ENCODE peak calls at places on chromosome 1, in eight cellular contexts. One of them, this sample, is unnamed.

GRCh38 chr1:7120863-7121621 is 335.8 kb downstream of the CAMTA1 start:
- DNase-seq in AML-193: peak
- DNase-seq in suprapubic skin: peak
- DNase-seq in activated T-cell treated with anti-CD3 and anti-CD28 coated beads for 48 hours: no peak
- DNase-seq in dorsolateral prefrontal cortex: peak
- DNase-seq in stimulated activated CD4-positive, alpha-beta T cell treated with anti-CD3 and anti-CD28 coated beads, TNF-alpha, amount 100 ng/mL, for 4 hours: no peak
- DNase-seq in nucleus accumbens: no peak
- DNase-seq in aorta: no peak
- DNase-seq in this sample: no peak

GRCh38 chr1:18929686-18930085 is 26.8 kb downstream of the IFFO2 start:
- DNase-seq in stimulated activated CD4-positive, alpha-beta T cell treated with anti-CD3 and anti-CD28 coated beads, TNF-alpha, amount 100 ng/mL, for 4 hours: no peak
- DNase-seq in activated T-cell treated with anti-CD3 and anti-CD28 coated beads for 48 hours: no peak
- DNase-seq in suprapubic skin: no peak
- DNase-seq in aorta: no peak
- DNase-seq in dorsolateral prefrontal cortex: no peak
- DNase-seq in AML-193: no peak
- DNase-seq in nucleus accumbens: no peak
- DNase-seq in this sample: no peak

GRCh38 chr1:46735708-46736324 is 16.9 kb upstream of the EFCAB14 start:
- DNase-seq in activated T-cell treated with anti-CD3 and anti-CD28 coated beads for 48 hours: no peak
- DNase-seq in nucleus accumbens: no peak
- DNase-seq in suprapubic skin: no peak
- DNase-seq in stimulated activated CD4-positive, alpha-beta T cell treated with anti-CD3 and anti-CD28 coated beads, TNF-alpha, amount 100 ng/mL, for 4 hours: no peak
- DNase-seq in aorta: no peak
- DNase-seq in dorsolateral prefrontal cortex: no peak
- DNase-seq in AML-193: peak
- DNase-seq in this sample: no peak

GRCh38 chr1:202165267-202165941 is 5.0 kb upstream of the PTPN7 start:
- DNase-seq in AML-193: no peak
- DNase-seq in nucleus accumbens: no peak
- DNase-seq in activated T-cell treated with anti-CD3 and anti-CD28 coated beads for 48 hours: peak
- DNase-seq in aorta: no peak
- DNase-seq in suprapubic skin: no peak
- DNase-seq in stimulated activated CD4-positive, alpha-beta T cell treated with anti-CD3 and anti-CD28 coated beads, TNF-alpha, amount 100 ng/mL, for 4 hours: peak
- DNase-seq in dorsolateral prefrontal cortex: no peak
- DNase-seq in this sample: no peak

GRCh38 chr1:229572286-229572685 is 13.8 kb upstream of the ABCB10 start:
- DNase-seq in dorsolateral prefrontal cortex: no peak
- DNase-seq in suprapubic skin: no peak
- DNase-seq in activated T-cell treated with anti-CD3 and anti-CD28 coated beads for 48 hours: no peak
- DNase-seq in AML-193: peak
- DNase-seq in stimulated activated CD4-positive, alpha-beta T cell treated with anti-CD3 and anti-CD28 coated beads, TNF-alpha, amount 100 ng/mL, for 4 hours: no peak
- DNase-seq in aorta: no peak
- DNase-seq in nucleus accumbens: no peak
- DNase-seq in this sample: no peak

GRCh38 chr1:155004352-155005075 is 1.9 kb downstream of the ZBTB7B start:
- DNase-seq in nucleus accumbens: no peak
- DNase-seq in aorta: no peak
- DNase-seq in stimulated activated CD4-positive, alpha-beta T cell treated with anti-CD3 and anti-CD28 coated beads, TNF-alpha, amount 100 ng/mL, for 4 hours: no peak
- DNase-seq in suprapubic skin: no peak
- DNase-seq in dorsolateral prefrontal cortex: no peak
- DNase-seq in activated T-cell treated with anti-CD3 and anti-CD28 coated beads for 48 hours: no peak
- DNase-seq in AML-193: no peak
- DNase-seq in this sample: no peak

GRCh38 chr1:234675561-234675960 is 65.6 kb upstream of the IRF2BP2 start:
- DNase-seq in dorsolateral prefrontal cortex: no peak
- DNase-seq in AML-193: no peak
- DNase-seq in nucleus accumbens: no peak
- DNase-seq in suprapubic skin: no peak
- DNase-seq in stimulated activated CD4-positive, alpha-beta T cell treated with anti-CD3 and anti-CD28 coated beads, TNF-alpha, amount 100 ng/mL, for 4 hours: no peak
- DNase-seq in aorta: no peak
- DNase-seq in activated T-cell treated with anti-CD3 and anti-CD28 coated beads for 48 hours: no peak
- DNase-seq in this sample: no peak

GRCh38 chr1:41475346-41475745 is 9.1 kb downstream of the EDN2 start:
- DNase-seq in suprapubic skin: no peak
- DNase-seq in nucleus accumbens: no peak
- DNase-seq in aorta: peak
- DNase-seq in activated T-cell treated with anti-CD3 and anti-CD28 coated beads for 48 hours: no peak
- DNase-seq in stimulated activated CD4-positive, alpha-beta T cell treated with anti-CD3 and anti-CD28 coated beads, TNF-alpha, amount 100 ng/mL, for 4 hours: no peak
- DNase-seq in dorsolateral prefrontal cortex: no peak
- DNase-seq in AML-193: no peak
- DNase-seq in this sample: no peak

GRCh38 chr1:153032677-153033308 is 1.8 kb downstream of the SPRR1B start:
- DNase-seq in dorsolateral prefrontal cortex: no peak
- DNase-seq in suprapubic skin: no peak
- DNase-seq in AML-193: no peak
- DNase-seq in activated T-cell treated with anti-CD3 and anti-CD28 coated beads for 48 hours: no peak
- DNase-seq in stimulated activated CD4-positive, alpha-beta T cell treated with anti-CD3 and anti-CD28 coated beads, TNF-alpha, amount 100 ng/mL, for 4 hours: no peak
- DNase-seq in aorta: no peak
- DNase-seq in nucleus accumbens: no peak
- DNase-seq in this sample: peak

GRCh38 chr1:27086026-27086425 is 68.9 kb downstream of the SLC9A1 start:
- DNase-seq in activated T-cell treated with anti-CD3 and anti-CD28 coated beads for 48 hours: no peak
- DNase-seq in suprapubic skin: no peak
- DNase-seq in aorta: no peak
- DNase-seq in dorsolateral prefrontal cortex: no peak
- DNase-seq in nucleus accumbens: no peak
- DNase-seq in stimulated activated CD4-positive, alpha-beta T cell treated with anti-CD3 and anti-CD28 coated beads, TNF-alpha, amount 100 ng/mL, for 4 hours: no peak
- DNase-seq in AML-193: no peak
- DNase-seq in this sample: no peak

GRCh38 chr1:93768380-93768863 is 86.8 kb upstream of the BCAR3 start:
- DNase-seq in AML-193: no peak
- DNase-seq in nucleus accumbens: no peak
- DNase-seq in dorsolateral prefrontal cortex: no peak
- DNase-seq in stimulated activated CD4-positive, alpha-beta T cell treated with anti-CD3 and anti-CD28 coated beads, TNF-alpha, amount 100 ng/mL, for 4 hours: no peak
- DNase-seq in suprapubic skin: no peak
- DNase-seq in aorta: no peak
- DNase-seq in activated T-cell treated with anti-CD3 and anti-CD28 coated beads for 48 hours: no peak
- DNase-seq in this sample: peak

GRCh38 chr1:27233677-27234053 is 767 bp upstream of the WDTC1 start:
- DNase-seq in aorta: no peak
- DNase-seq in suprapubic skin: no peak
- DNase-seq in nucleus accumbens: no peak
- DNase-seq in AML-193: no peak
- DNase-seq in stimulated activated CD4-positive, alpha-beta T cell treated with anti-CD3 and anti-CD28 coated beads, TNF-alpha, amount 100 ng/mL, for 4 hours: no peak
- DNase-seq in dorsolateral prefrontal cortex: no peak
- DNase-seq in activated T-cell treated with anti-CD3 and anti-CD28 coated beads for 48 hours: peak
- DNase-seq in this sample: no peak

GRCh38 chr1:27141266-27142003 is 13.5 kb downstream of the SLC9A1 start:
- DNase-seq in nucleus accumbens: no peak
- DNase-seq in activated T-cell treated with anti-CD3 and anti-CD28 coated beads for 48 hours: no peak
- DNase-seq in aorta: no peak
- DNase-seq in suprapubic skin: no peak
- DNase-seq in dorsolateral prefrontal cortex: no peak
- DNase-seq in stimulated activated CD4-positive, alpha-beta T cell treated with anti-CD3 and anti-CD28 coated beads, TNF-alpha, amount 100 ng/mL, for 4 hours: no peak
- DNase-seq in AML-193: no peak
- DNase-seq in this sample: no peak

GRCh38 chr1:154801612-154802011 is 68.5 kb downstream of the KCNN3 start:
- DNase-seq in suprapubic skin: no peak
- DNase-seq in dorsolateral prefrontal cortex: no peak
- DNase-seq in stimulated activated CD4-positive, alpha-beta T cell treated with anti-CD3 and anti-CD28 coated beads, TNF-alpha, amount 100 ng/mL, for 4 hours: no peak
- DNase-seq in AML-193: no peak
- DNase-seq in aorta: no peak
- DNase-seq in activated T-cell treated with anti-CD3 and anti-CD28 coated beads for 48 hours: no peak
- DNase-seq in nucleus accumbens: no peak
- DNase-seq in this sample: no peak

GRCh38 chr1:197178998-197179397 is 32.5 kb upstream of the ASPM start:
- DNase-seq in suprapubic skin: no peak
- DNase-seq in stimulated activated CD4-positive, alpha-beta T cell treated with anti-CD3 and anti-CD28 coated beads, TNF-alpha, amount 100 ng/mL, for 4 hours: no peak
- DNase-seq in AML-193: peak
- DNase-seq in activated T-cell treated with anti-CD3 and anti-CD28 coated beads for 48 hours: no peak
- DNase-seq in aorta: no peak
- DNase-seq in dorsolateral prefrontal cortex: no peak
- DNase-seq in nucleus accumbens: no peak
- DNase-seq in this sample: no peak

GRCh38 chr1:204177133-204177532 is 11.0 kb upstream of the REN start:
- DNase-seq in stimulated activated CD4-positive, alpha-beta T cell treated with anti-CD3 and anti-CD28 coated beads, TNF-alpha, amount 100 ng/mL, for 4 hours: no peak
- DNase-seq in suprapubic skin: no peak
- DNase-seq in dorsolateral prefrontal cortex: no peak
- DNase-seq in nucleus accumbens: no peak
- DNase-seq in aorta: no peak
- DNase-seq in activated T-cell treated with anti-CD3 and anti-CD28 coated beads for 48 hours: no peak
- DNase-seq in AML-193: no peak
- DNase-seq in this sample: no peak

GRCh38 chr1:15033264-15033663 is 120.3 kb upstream of the TMEM51 start:
- DNase-seq in suprapubic skin: no peak
- DNase-seq in nucleus accumbens: no peak
- DNase-seq in AML-193: no peak
- DNase-seq in dorsolateral prefrontal cortex: no peak
- DNase-seq in activated T-cell treated with anti-CD3 and anti-CD28 coated beads for 48 hours: no peak
- DNase-seq in stimulated activated CD4-positive, alpha-beta T cell treated with anti-CD3 and anti-CD28 coated beads, TNF-alpha, amount 100 ng/mL, for 4 hours: no peak
- DNase-seq in aorta: no peak
- DNase-seq in this sample: no peak

GRCh38 chr1:201456499-201457309 is 12.3 kb downstream of the PHLDA3 start:
- DNase-seq in activated T-cell treated with anti-CD3 and anti-CD28 coated beads for 48 hours: no peak
- DNase-seq in suprapubic skin: no peak
- DNase-seq in nucleus accumbens: no peak
- DNase-seq in AML-193: no peak
- DNase-seq in dorsolateral prefrontal cortex: no peak
- DNase-seq in stimulated activated CD4-positive, alpha-beta T cell treated with anti-CD3 and anti-CD28 coated beads, TNF-alpha, amount 100 ng/mL, for 4 hours: no peak
- DNase-seq in aorta: peak
- DNase-seq in this sample: no peak

GRCh38 chr1:230333590-230334446 is 92.3 kb downstream of the PGBD5 start:
- DNase-seq in stimulated activated CD4-positive, alpha-beta T cell treated with anti-CD3 and anti-CD28 coated beads, TNF-alpha, amount 100 ng/mL, for 4 hours: no peak
- DNase-seq in activated T-cell treated with anti-CD3 and anti-CD28 coated beads for 48 hours: no peak
- DNase-seq in aorta: peak
- DNase-seq in nucleus accumbens: no peak
- DNase-seq in suprapubic skin: no peak
- DNase-seq in dorsolateral prefrontal cortex: no peak
- DNase-seq in AML-193: no peak
- DNase-seq in this sample: no peak

GRCh38 chr1:82318265-82318664 is 517.5 kb downstream of the ADGRL2 start:
- DNase-seq in suprapubic skin: no peak
- DNase-seq in nucleus accumbens: no peak
- DNase-seq in dorsolateral prefrontal cortex: no peak
- DNase-seq in stimulated activated CD4-positive, alpha-beta T cell treated with anti-CD3 and anti-CD28 coated beads, TNF-alpha, amount 100 ng/mL, for 4 hours: no peak
- DNase-seq in aorta: no peak
- DNase-seq in activated T-cell treated with anti-CD3 and anti-CD28 coated beads for 48 hours: no peak
- DNase-seq in AML-193: no peak
- DNase-seq in this sample: no peak

GRCh38 chr1:48066951-48067350 is 69.8 kb upstream of the TRABD2B start:
- DNase-seq in suprapubic skin: no peak
- DNase-seq in stimulated activated CD4-positive, alpha-beta T cell treated with anti-CD3 and anti-CD28 coated beads, TNF-alpha, amount 100 ng/mL, for 4 hours: no peak
- DNase-seq in nucleus accumbens: no peak
- DNase-seq in AML-193: no peak
- DNase-seq in dorsolateral prefrontal cortex: no peak
- DNase-seq in activated T-cell treated with anti-CD3 and anti-CD28 coated beads for 48 hours: no peak
- DNase-seq in aorta: no peak
- DNase-seq in this sample: no peak

GRCh38 chr1:63730211-63730610 is 43.6 kb upstream of the ROR1 start:
- DNase-seq in stimulated activated CD4-positive, alpha-beta T cell treated with anti-CD3 and anti-CD28 coated beads, TNF-alpha, amount 100 ng/mL, for 4 hours: no peak
- DNase-seq in nucleus accumbens: no peak
- DNase-seq in AML-193: no peak
- DNase-seq in activated T-cell treated with anti-CD3 and anti-CD28 coated beads for 48 hours: no peak
- DNase-seq in aorta: no peak
- DNase-seq in dorsolateral prefrontal cortex: peak
- DNase-seq in suprapubic skin: no peak
- DNase-seq in this sample: no peak

GRCh38 chr1:52670599-52670998 is 27.5 kb downstream of the COA7 start:
- DNase-seq in AML-193: no peak
- DNase-seq in suprapubic skin: no peak
- DNase-seq in aorta: no peak
- DNase-seq in nucleus accumbens: no peak
- DNase-seq in dorsolateral prefrontal cortex: no peak
- DNase-seq in activated T-cell treated with anti-CD3 and anti-CD28 coated beads for 48 hours: no peak
- DNase-seq in stimulated activated CD4-positive, alpha-beta T cell treated with anti-CD3 and anti-CD28 coated beads, TNF-alpha, amount 100 ng/mL, for 4 hours: no peak
- DNase-seq in this sample: no peak

GRCh38 chr1:67545364-67545763 is 115.2 kb upstream of the SERBP1 start:
- DNase-seq in nucleus accumbens: no peak
- DNase-seq in activated T-cell treated with anti-CD3 and anti-CD28 coated beads for 48 hours: no peak
- DNase-seq in stimulated activated CD4-positive, alpha-beta T cell treated with anti-CD3 and anti-CD28 coated beads, TNF-alpha, amount 100 ng/mL, for 4 hours: no peak
- DNase-seq in dorsolateral prefrontal cortex: no peak
- DNase-seq in AML-193: no peak
- DNase-seq in aorta: no peak
- DNase-seq in suprapubic skin: no peak
- DNase-seq in this sample: no peak

GRCh38 chr1:27614625-27615344 is 10.8 kb upstream of the AHDC1 start:
- DNase-seq in dorsolateral prefrontal cortex: no peak
- DNase-seq in activated T-cell treated with anti-CD3 and anti-CD28 coated beads for 48 hours: no peak
- DNase-seq in AML-193: no peak
- DNase-seq in suprapubic skin: no peak
- DNase-seq in aorta: no peak
- DNase-seq in stimulated activated CD4-positive, alpha-beta T cell treated with anti-CD3 and anti-CD28 coated beads, TNF-alpha, amount 100 ng/mL, for 4 hours: no peak
- DNase-seq in nucleus accumbens: no peak
- DNase-seq in this sample: no peak

GRCh38 chr1:154716012-154716411 is 108.0 kb upstream of the ADAR start:
- DNase-seq in dorsolateral prefrontal cortex: no peak
- DNase-seq in aorta: no peak
- DNase-seq in AML-193: peak
- DNase-seq in activated T-cell treated with anti-CD3 and anti-CD28 coated beads for 48 hours: no peak
- DNase-seq in stimulated activated CD4-positive, alpha-beta T cell treated with anti-CD3 and anti-CD28 coated beads, TNF-alpha, amount 100 ng/mL, for 4 hours: no peak
- DNase-seq in nucleus accumbens: no peak
- DNase-seq in suprapubic skin: no peak
- DNase-seq in this sample: no peak

GRCh38 chr1:38015978-38016640 is 3.6 kb downstream of the UTP11 start:
- DNase-seq in dorsolateral prefrontal cortex: no peak
- DNase-seq in nucleus accumbens: no peak
- DNase-seq in suprapubic skin: no peak
- DNase-seq in activated T-cell treated with anti-CD3 and anti-CD28 coated beads for 48 hours: no peak
- DNase-seq in stimulated activated CD4-positive, alpha-beta T cell treated with anti-CD3 and anti-CD28 coated beads, TNF-alpha, amount 100 ng/mL, for 4 hours: no peak
- DNase-seq in AML-193: no peak
- DNase-seq in aorta: peak
- DNase-seq in this sample: no peak

GRCh38 chr1:75548721-75549480 is 62.0 kb downstream of the SLC44A5 start:
- DNase-seq in dorsolateral prefrontal cortex: no peak
- DNase-seq in nucleus accumbens: no peak
- DNase-seq in activated T-cell treated with anti-CD3 and anti-CD28 coated beads for 48 hours: no peak
- DNase-seq in AML-193: no peak
- DNase-seq in suprapubic skin: no peak
- DNase-seq in aorta: no peak
- DNase-seq in stimulated activated CD4-positive, alpha-beta T cell treated with anti-CD3 and anti-CD28 coated beads, TNF-alpha, amount 100 ng/mL, for 4 hours: no peak
- DNase-seq in this sample: no peak

GRCh38 chr1:203278087-203278884 is 27.0 kb upstream of the BTG2 start:
- DNase-seq in dorsolateral prefrontal cortex: peak
- DNase-seq in nucleus accumbens: peak
- DNase-seq in activated T-cell treated with anti-CD3 and anti-CD28 coated beads for 48 hours: no peak
- DNase-seq in AML-193: peak
- DNase-seq in aorta: peak
- DNase-seq in stimulated activated CD4-positive, alpha-beta T cell treated with anti-CD3 and anti-CD28 coated beads, TNF-alpha, amount 100 ng/mL, for 4 hours: no peak
- DNase-seq in suprapubic skin: peak
- DNase-seq in this sample: peak

GRCh38 chr1:78716186-78716585 is 66.6 kb downstream of the IFI44 start:
- DNase-seq in activated T-cell treated with anti-CD3 and anti-CD28 coated beads for 48 hours: no peak
- DNase-seq in nucleus accumbens: no peak
- DNase-seq in dorsolateral prefrontal cortex: no peak
- DNase-seq in suprapubic skin: no peak
- DNase-seq in stimulated activated CD4-positive, alpha-beta T cell treated with anti-CD3 and anti-CD28 coated beads, TNF-alpha, amount 100 ng/mL, for 4 hours: no peak
- DNase-seq in AML-193: no peak
- DNase-seq in aorta: no peak
- DNase-seq in this sample: no peak

GRCh38 chr1:31111290-31111951 is 45.9 kb upstream of the PUM1 start:
- DNase-seq in activated T-cell treated with anti-CD3 and anti-CD28 coated beads for 48 hours: no peak
- DNase-seq in AML-193: peak
- DNase-seq in dorsolateral prefrontal cortex: no peak
- DNase-seq in suprapubic skin: no peak
- DNase-seq in nucleus accumbens: no peak
- DNase-seq in stimulated activated CD4-positive, alpha-beta T cell treated with anti-CD3 and anti-CD28 coated beads, TNF-alpha, amount 100 ng/mL, for 4 hours: no peak
- DNase-seq in aorta: peak
- DNase-seq in this sample: no peak

GRCh38 chr1:54173681-54174080 is 20.9 kb upstream of the CDCP2 start:
- DNase-seq in activated T-cell treated with anti-CD3 and anti-CD28 coated beads for 48 hours: no peak
- DNase-seq in stimulated activated CD4-positive, alpha-beta T cell treated with anti-CD3 and anti-CD28 coated beads, TNF-alpha, amount 100 ng/mL, for 4 hours: no peak
- DNase-seq in dorsolateral prefrontal cortex: peak
- DNase-seq in suprapubic skin: no peak
- DNase-seq in aorta: no peak
- DNase-seq in AML-193: no peak
- DNase-seq in nucleus accumbens: no peak
- DNase-seq in this sample: peak